ENCODE peak calls at places on chromosomes 4 and X, in nine cellular contexts. H is activated CD4-positive, alpha-beta memory T cell treated with anti-CD3 and anti-CD28 coated beads for 36 hours; N is activated CD8-positive, alpha-beta memory T cell treated with anti-CD3 and anti-CD28 coated beads, Interleukin-2, amount 10 ng/mL, durations not matched to agents 7 days and 5 days; K is dermis blood vessel endothelial cell; M is small intestine; U is MCF 10A; E is ovary; J is activated T-helper 9 cell treated with anti-CD3 and anti-CD28 coated beads, Interleukin-2, amount 50 U/mL, for 16 hours; B is anterior cingulate cortex. D is an unnamed sample.

GRCh38 chr4:6200011-6200921 is at the start of gene JAKMIP1:
- DNase-seq in H (peak), N (peak), K (peak), M (peak), E (peak), B (peak), J (peak), U (no peak), D (peak)

GRCh38 chr4:54320826-54321320 is 91.8 kb downstream of the PDGFRA start:
- DNase-seq in K (no peak), H (no peak), M (no peak), U (no peak), J (no peak), E (no peak), B (no peak), N (no peak), D (no peak)

GRCh38 chr4:149702414-149703108 is 113.1 kb downstream of the IQCM start:
- DNase-seq in K (no peak), N (no peak), M (no peak), J (no peak), B (no peak), E (no peak), H (no peak), U (no peak), D (no peak)

GRCh38 chrX:12118134-12118533 is 20.1 kb upstream of the FRMPD4 start:
- DNase-seq in H (no peak), K (no peak), J (no peak), U (no peak), N (no peak), B (no peak), E (no peak), M (no peak), D (no peak)

GRCh38 chr4:141133146-141134006 is at the start of gene RNF150:
- DNase-seq in J (no peak), M (peak), H (peak), K (peak), B (peak), E (peak), N (peak), U (peak), D (peak)

GRCh38 chrX:16695079-16695676 is 17.3 kb downstream of the CTPS2 start:
- DNase-seq in H (peak), N (peak), J (peak), K (peak), M (peak), U (peak), B (no peak), E (peak), D (peak)

GRCh38 chr4:85370400-85371032 is 104.4 kb upstream of the ARHGAP24 start:
- DNase-seq in K (peak), M (peak), H (peak), E (no peak), J (no peak), B (peak), U (peak), N (no peak), D (peak)

GRCh38 chr4:15792974-15793373 is 14.8 kb downstream of the CD38 start:
- DNase-seq in B (no peak), E (no peak), H (no peak), J (no peak), U (no peak), M (no peak), K (no peak), N (no peak), D (no peak)

GRCh38 chrX:66731398-66731797 is 92.5 kb upstream of the EDA2R start:
- DNase-seq in J (no peak), M (peak), H (no peak), B (no peak), U (peak), K (peak), E (no peak), N (no peak), D (peak)

GRCh38 chrX:68433155-68433980 is at the start of gene OPHN1:
- DNase-seq in K (peak), H (peak), E (peak), B (peak), M (peak), J (no peak), N (no peak), U (peak), D (peak)

GRCh38 chr4:104728380-104729122 is 233.9 kb upstream of the CXXC4 start:
- DNase-seq in B (no peak), J (no peak), E (no peak), K (no peak), U (peak), M (peak), H (no peak), N (no peak), D (no peak)

GRCh38 chr4:39353478-39354177 is 12.5 kb downstream of the RFC1 start:
- DNase-seq in B (no peak), J (no peak), K (peak), N (no peak), H (no peak), M (peak), U (peak), E (no peak), D (peak)

GRCh38 chr4:121376097-121376496 is 4.7 kb downstream of the QRFPR start:
- DNase-seq in J (no peak), H (no peak), B (no peak), N (no peak), K (no peak), U (peak), M (no peak), E (no peak), D (no peak)

D was measured in dermis microvascular lymphatic vessel endothelial cell.